ENCODE peak calls at places on chromosomes 5 and 9, in six cellular contexts. V is body of pancreas, W is left ventricle myocardium inferior, R is AG04450, I is PC-3, U is neuronal stem cell. D is an unnamed sample.

GRCh38 chr9:114275246-114275994 is 47.5 kb upstream of the ORM1 start:
- DNase-seq in V (peak), W (peak), R (no peak), I (peak), U (no peak), D (no peak)

GRCh38 chr5:179345429-179346321 is at the start of gene ADAMTS2:
- DNase-seq in V (peak), W (peak), R (no peak), I (no peak), U (peak), D (no peak)

GRCh38 chr5:61673007-61673735 is 341.1 kb downstream of the ZSWIM6 start:
- DNase-seq in V (peak), W (no peak), R (no peak), I (peak), U (peak), D (peak)

GRCh38 chr5:170333161-170333909 is 35.8 kb upstream of the LCP2 start:
- DNase-seq in V (no peak), W (no peak), R (no peak), I (no peak), U (peak), D (no peak)

GRCh38 chr9:137156567-137157375 is 13.1 kb downstream of the LRRC26 start:
- DNase-seq in V (no peak), W (peak), R (no peak), I (peak), U (peak), D (no peak)

GRCh38 chr9:97763884-97764283 is 66.7 kb upstream of the XPA start:
- DNase-seq in V (no peak), W (no peak), R (no peak), I (no peak), U (no peak), D (no peak)

GRCh38 chr9:137301086-137301947 is 754 bp downstream of the NRARP start:
- DNase-seq in V (peak), W (peak), R (no peak), I (peak), U (peak), D (no peak)

GRCh38 chr5:134462047-134462575 is 50.4 kb upstream of the CDKN2AIPNL start:
- DNase-seq in V (no peak), W (no peak), R (no peak), I (no peak), U (no peak), D (no peak)

GRCh38 chr5:150670275-150670960 is 9.4 kb downstream of the MYOZ3 start:
- DNase-seq in V (no peak), W (no peak), R (no peak), I (no peak), U (no peak), D (no peak)

GRCh38 chr9:108412755-108413154 is 443.0 kb downstream of the ACTL7B start:
- DNase-seq in V (no peak), W (no peak), R (no peak), I (peak), U (no peak), D (no peak)

GRCh38 chr9:37902804-37903580 is 935 bp downstream of the SLC25A51 start:
- DNase-seq in V (no peak), W (no peak), R (no peak), I (peak), U (peak), D (no peak)

DNA sequence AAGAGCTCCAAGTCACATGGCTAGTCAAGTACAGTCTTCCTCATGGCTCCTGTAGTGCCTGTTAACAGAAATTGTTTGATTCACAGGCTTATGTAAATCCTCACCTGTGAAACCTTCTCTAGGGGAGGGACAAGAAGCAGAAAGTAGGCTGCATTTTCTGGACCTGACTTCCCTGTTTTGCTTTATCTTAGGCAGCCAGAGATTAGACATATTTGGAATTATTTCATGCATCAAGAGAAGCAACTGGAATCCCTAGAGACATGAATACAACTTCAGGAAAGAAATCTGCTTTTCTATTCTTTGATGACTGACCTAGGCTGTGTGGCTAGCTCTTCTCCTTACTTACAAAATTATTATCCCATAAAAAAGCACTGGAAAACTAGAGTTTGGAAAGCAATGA is 52.3 kb downstream of the CAST start:
- DNase-seq in V (no peak), W (no peak), R (no peak), I (no peak), U (no peak), D (no peak)
- H3K27ac ChIP-seq in V (peak), W (peak), R (peak), I (no peak), U (no peak), D (peak)

GRCh38 chr5:141373673-141374317 is at the start of gene PCDHGA6:
- DNase-seq in V (no peak), W (no peak), R (no peak), I (no peak), U (no peak), D (no peak)
- H3K27ac ChIP-seq in V (no peak), W (no peak), R (no peak), I (no peak), U (no peak), D (no peak)

GRCh38 chr9:110065527-110065926 is 142.4 kb downstream of the C9orf152 start:
- DNase-seq in V (no peak), W (no peak), R (no peak), I (no peak), U (no peak), D (no peak)

GRCh38 chr9:110069326-110070248 is 138.4 kb downstream of the C9orf152 start:
- DNase-seq in V (no peak), W (no peak), R (peak), I (peak), U (no peak), D (no peak)

GRCh38 chr9:110064721-110065252 is 143.2 kb downstream of the C9orf152 start:
- DNase-seq in V (no peak), W (peak), R (no peak), I (no peak), U (no peak), D (no peak)

GRCh38 chr9:110068212-110068611 is 139.7 kb downstream of the C9orf152 start:
- DNase-seq in V (no peak), W (no peak), R (no peak), I (no peak), U (no peak), D (no peak)

DNA sequence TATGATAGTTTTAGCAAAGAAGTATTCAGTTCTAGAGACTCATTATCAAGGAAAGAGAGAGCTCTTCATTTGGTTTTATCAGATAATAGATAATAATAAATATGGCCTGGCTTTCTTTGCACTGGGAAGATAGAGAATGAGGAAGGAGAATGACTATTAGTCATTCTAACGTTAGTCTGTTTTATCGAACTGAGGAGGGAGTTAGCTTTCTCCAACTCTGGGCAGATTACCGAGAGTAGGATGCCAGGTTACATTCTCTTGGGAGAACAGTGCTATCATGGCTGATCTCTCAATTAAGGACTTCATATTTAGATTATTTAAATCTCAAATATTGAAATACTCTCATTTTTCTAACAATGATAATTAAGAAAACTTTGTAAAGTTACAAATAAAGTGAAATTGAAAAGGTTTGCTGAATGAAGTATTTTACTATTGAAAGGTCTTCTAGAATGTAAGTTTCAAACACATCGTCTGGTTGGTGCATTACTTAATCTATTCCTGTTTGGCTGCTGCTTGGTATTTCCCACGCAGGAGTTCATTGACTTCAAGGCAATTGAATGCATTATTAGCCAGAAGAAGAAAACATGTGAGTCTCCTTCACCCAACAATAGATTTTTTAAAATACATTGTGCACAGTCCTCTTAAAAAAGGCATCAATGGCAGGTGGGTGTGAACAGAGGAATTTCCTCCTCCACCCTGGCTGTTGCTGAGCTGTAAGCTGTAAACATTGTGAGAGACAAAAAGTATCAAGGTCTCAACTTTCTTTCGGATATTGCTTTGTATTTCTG is 140.8 kb downstream of the C9orf152 start:
- DNase-seq in V (no peak), W (no peak), R (no peak), I (no peak), U (no peak), D (no peak)
- H3K27ac ChIP-seq in V (no peak), W (peak), R (no peak), I (no peak), U (no peak), D (peak)

GRCh38 chr9:121498487-121499176 is 1.0 kb downstream of the GGTA1 start:
- DNase-seq in V (no peak), W (no peak), R (no peak), I (peak), U (peak), D (no peak)
- H3K27ac ChIP-seq in V (no peak), W (peak), R (no peak), I (no peak), U (no peak), D (no peak)

GRCh38 chr5:119338326-119338957 is 17.4 kb upstream of the TNFAIP8 start:
- DNase-seq in V (no peak), W (no peak), R (no peak), I (no peak), U (no peak), D (no peak)
- H3K27ac ChIP-seq in V (no peak), W (peak), R (no peak), I (no peak), U (no peak), D (no peak)

GRCh38 chr9:96512240-96512639 is 62.3 kb downstream of the HABP4 start:
- DNase-seq in V (no peak), W (no peak), R (no peak), I (no peak), U (no peak), D (no peak)

GRCh38 chr9:96514825-96515218 is 64.9 kb downstream of the HABP4 start:
- DNase-seq in V (no peak), W (no peak), R (no peak), I (no peak), U (no peak), D (no peak)

GRCh38 chr9:96514108-96514824 is 64.3 kb downstream of the HABP4 start:
- DNase-seq in V (no peak), W (no peak), R (no peak), I (no peak), U (no peak), D (no peak)

GRCh38 chr9:96515629-96516470 is 65.9 kb downstream of the HABP4 start:
- DNase-seq in V (no peak), W (no peak), R (no peak), I (no peak), U (no peak), D (no peak)

GRCh38 chr9:96513622-96514021 is 63.7 kb downstream of the HABP4 start:
- DNase-seq in V (no peak), W (no peak), R (no peak), I (no peak), U (no peak), D (no peak)
- H3K27ac ChIP-seq in V (no peak), W (peak), R (peak), I (no peak), U (no peak), D (no peak)

DNA sequence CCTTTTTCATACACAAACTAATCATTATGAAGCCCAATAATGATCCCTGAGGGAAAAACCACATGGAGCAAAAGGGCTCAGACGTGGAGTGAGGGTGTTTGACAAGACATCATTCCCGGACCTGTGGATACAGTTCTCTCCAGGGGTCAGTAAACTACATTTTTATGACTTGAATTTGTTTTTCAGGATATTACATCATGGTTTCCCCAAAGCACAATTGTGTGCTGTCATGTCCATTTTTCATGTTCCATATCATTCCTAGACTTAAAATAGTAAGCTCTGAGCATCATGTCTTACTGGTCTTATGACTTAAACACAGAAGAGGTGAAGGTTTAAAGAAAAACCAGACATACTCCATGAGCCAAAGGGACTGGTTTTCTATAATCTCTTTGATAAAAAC is 234.4 kb downstream of the PCSK1 start:
- DNase-seq in V (no peak), W (no peak), R (no peak), I (no peak), U (no peak), D (no peak)
- H3K27ac ChIP-seq in V (peak), W (no peak), R (no peak), I (no peak), U (no peak), D (no peak)

DNA sequence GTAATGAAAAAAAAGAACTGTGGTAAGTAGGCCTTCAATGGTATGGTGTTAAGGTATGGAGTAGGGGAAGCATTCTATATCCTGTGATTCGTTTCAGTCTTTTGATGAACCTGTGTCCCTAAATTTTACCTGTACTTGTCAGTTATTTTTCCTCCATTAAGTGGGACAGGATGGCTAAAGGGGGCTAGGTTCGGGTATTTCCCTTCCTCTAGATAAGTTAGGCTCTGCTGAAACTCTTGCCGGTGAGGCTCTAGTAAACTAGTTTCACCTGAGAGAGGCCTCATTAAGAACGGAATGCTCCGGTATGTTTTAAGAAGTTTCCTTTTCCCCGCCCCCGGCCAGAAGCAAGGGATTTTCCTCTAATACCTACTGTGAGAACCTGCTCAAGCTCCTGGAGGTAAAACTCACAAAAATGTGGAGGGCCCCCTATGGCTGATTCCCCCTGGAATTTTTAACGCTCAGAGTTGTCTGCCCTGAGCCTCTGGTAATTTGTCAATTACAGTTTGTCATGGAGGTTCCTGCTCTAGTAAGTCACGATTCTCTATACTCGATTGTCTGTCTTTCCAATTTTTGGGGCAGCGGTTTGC is 87.7 kb downstream of the MACIR start:
- DNase-seq in V (no peak), W (no peak), R (no peak), I (no peak), U (no peak), D (no peak)
- H3K27ac ChIP-seq in V (no peak), W (no peak), R (no peak), I (no peak), U (no peak), D (no peak)

D was measured in epithelial cell of prostate.